ENCODE peak calls at places on chromosomes 13 and 19, in five cellular contexts. K, B, F, W and V are unnamed samples.

GRCh38 chr13:91546865-91547264 is 148.4 kb downstream of the GPC5 start:
- DNase-seq in B (no peak), W (peak; percentile 67), K (no peak), F (no peak), V (no peak)

GRCh38 chr13:87942204-87942603 is 271.0 kb downstream of the SLITRK5 start:
- DNase-seq in B (no peak), W (no peak), F (no peak), K (no peak), V (no peak)

GRCh38 chr19:11203194-11204075 is 6.1 kb upstream of the KANK2 start:
- DNase-seq in F (peak; percentile 75), K (peak; percentile 16), B (peak; percentile 17), W (peak; percentile 80), V (no peak)

GRCh38 chr13:27423333-27423732 is 1.1 kb upstream of the GTF3A start:
- DNase-seq in K (no peak), W (no peak), B (no peak), F (no peak), V (no peak)

GRCh38 chr13:43484432-43485225 is 302.1 kb downstream of the ENOX1 start:
- DNase-seq in W (peak; percentile 56), K (no peak), B (no peak), F (no peak), V (no peak)

GRCh38 chr19:38019427-38019724 is 112.4 kb downstream of the SIPA1L3 start:
- DNase-seq in K (no peak), F (no peak), B (no peak), W (no peak), V (no peak)

GRCh38 chr13:114153485-114154080 is 21.2 kb upstream of the RASA3 start:
- DNase-seq in W (no peak), B (no peak), K (no peak), F (no peak), V (no peak)

GRCh38 chr13:43935878-43936277 is 56.2 kb downstream of the LACC1 start:
- DNase-seq in K (no peak), W (no peak), F (no peak), B (no peak), V (no peak)

GRCh38 chr19:49875801-49876421 is 1.2 kb downstream of the AKT1S1 start:
- DNase-seq in W (peak; percentile 45), B (peak; percentile 42), F (peak; percentile 75), K (peak; percentile 46), V (no peak)

GRCh38 chr19:11849264-11849615 is 714 bp downstream of the ZNF439 start:
- DNase-seq in B (no peak), F (no peak), K (no peak), W (no peak), V (no peak)

GRCh38 chr13:34816543-34816942 is 125.5 kb upstream of the NBEA start:
- DNase-seq in K (no peak), F (no peak), W (no peak), B (no peak), V (no peak)

GRCh38 chr13:46698015-46698414 is 98.9 kb downstream of the ESD start:
- DNase-seq in B (no peak), W (no peak), F (no peak), K (no peak), V (no peak)

GRCh38 chr19:47280183-47280797 is 5.6 kb downstream of the INAFM1 start:
- DNase-seq in W (no peak), F (peak; percentile 56), K (no peak), B (peak; percentile 43), V (no peak)

GRCh38 chr13:62684359-62684758 is 1268.7 kb upstream of the PCDH20 start:
- DNase-seq in K (no peak), B (no peak), W (no peak), F (no peak), V (no peak)

GRCh38 chr13:29594310-29594709 is 1.2 kb downstream of the SLC7A1 start:
- DNase-seq in K (peak; percentile 34), B (peak; percentile 20), W (peak; percentile 69), F (no peak), V (no peak)

GRCh38 chr13:40230833-40231266 is 435.6 kb downstream of the FOXO1 start:
- DNase-seq in B (no peak), W (peak; percentile 33), F (no peak), K (no peak), V (no peak)

GRCh38 chr13:112453207-112453829 is 77.2 kb downstream of the SPACA7 start:
- DNase-seq in F (no peak), B (no peak), K (no peak), W (no peak), V (peak; percentile 60)

GRCh38 chr13:99442273-99442895 is 58.9 kb upstream of the TM9SF2 start:
- DNase-seq in F (no peak), W (peak; percentile 44), B (no peak), K (no peak), V (no peak)

GRCh38 chr13:71046360-71047079 is 820.5 kb downstream of the DACH1 start:
- DNase-seq in F (no peak), B (no peak), W (no peak), K (no peak), V (no peak)

GRCh38 chr13:93055233-93055632 is 171.4 kb upstream of the GPC6 start:
- DNase-seq in K (no peak), F (no peak), W (no peak), B (no peak), V (no peak)

GRCh38 chr19:18438331-18439024 is 545 bp upstream of the ISYNA1 start:
- DNase-seq in K (no peak), F (no peak), W (no peak), B (no peak), V (no peak)

GRCh38 chr19:6662692-6663091 is 7.3 kb downstream of the TNFSF14 start:
- DNase-seq in B (no peak), F (no peak), K (no peak), W (no peak), V (no peak)